ENCODE peak calls at places on chromosomes 7 and 10, in four cellular contexts. One of them, this sample, is unnamed.

GRCh38 chr10:15789793-15790525 is 70.2 kb upstream of the ITGA8 start:
- DNase-seq in AG04450: peak
- DNase-seq in heart left ventricle: no peak
- DNase-seq in endodermal cell: no peak
- DNase-seq in this sample: no peak

GRCh38 chr7:140005754-140006503 is 56.8 kb downstream of the PARP12 start:
- DNase-seq in endodermal cell: peak
- DNase-seq in AG04450: no peak
- DNase-seq in heart left ventricle: peak
- DNase-seq in this sample: peak

GRCh38 chr7:438916-439315 is 80.7 kb downstream of the PDGFA start:
- DNase-seq in AG04450: no peak
- DNase-seq in heart left ventricle: no peak
- DNase-seq in endodermal cell: no peak
- DNase-seq in this sample: no peak

GRCh38 chr7:26376208-26376917 is 84.7 kb downstream of the SNX10 start:
- DNase-seq in endodermal cell: peak
- DNase-seq in heart left ventricle: no peak
- DNase-seq in AG04450: no peak
- DNase-seq in this sample: no peak

GRCh38 chr10:117458571-117458970 is 83.3 kb upstream of the PDZD8 start:
- DNase-seq in AG04450: no peak
- DNase-seq in heart left ventricle: no peak
- DNase-seq in endodermal cell: no peak
- DNase-seq in this sample: peak

GRCh38 chr10:48251152-48251524 is 23.4 kb downstream of the FRMPD2 start:
- DNase-seq in AG04450: no peak
- DNase-seq in endodermal cell: peak
- DNase-seq in heart left ventricle: peak
- DNase-seq in this sample: peak

GRCh38 chr10:50624866-50625491 is 1.2 kb upstream of the SGMS1 start:
- DNase-seq in endodermal cell: peak
- DNase-seq in AG04450: no peak
- DNase-seq in heart left ventricle: peak
- DNase-seq in this sample: peak

GRCh38 chr7:99943641-99944507 is 14.5 kb upstream of the GJC3 start:
- DNase-seq in endodermal cell: peak
- DNase-seq in heart left ventricle: no peak
- DNase-seq in AG04450: no peak
- DNase-seq in this sample: no peak

GRCh38 chr7:137146012-137146455 is 197.5 kb downstream of the PTN start:
- DNase-seq in AG04450: peak
- DNase-seq in heart left ventricle: no peak
- DNase-seq in endodermal cell: no peak
- DNase-seq in this sample: no peak

GRCh38 chr10:72353028-72353962 is 1.4 kb downstream of the DNAJB12 start:
- DNase-seq in heart left ventricle: no peak
- DNase-seq in AG04450: no peak
- DNase-seq in endodermal cell: peak
- DNase-seq in this sample: no peak

GRCh38 chr7:106425017-106425719 is 140.4 kb upstream of the NAMPT start:
- DNase-seq in endodermal cell: no peak
- DNase-seq in heart left ventricle: peak
- DNase-seq in AG04450: peak
- DNase-seq in this sample: peak

GRCh38 chr10:18333616-18334015 is 193.4 kb downstream of the CACNB2 start:
- DNase-seq in heart left ventricle: no peak
- DNase-seq in AG04450: no peak
- DNase-seq in endodermal cell: no peak
- DNase-seq in this sample: no peak

GRCh38 chr7:100671353-100672327 is 1.9 kb upstream of the GNB2 start:
- DNase-seq in AG04450: no peak
- DNase-seq in endodermal cell: no peak
- DNase-seq in heart left ventricle: no peak
- DNase-seq in this sample: no peak

GRCh38 chr7:22992874-22993840 is 20.8 kb downstream of the HYCC1 start:
- DNase-seq in heart left ventricle: no peak
- DNase-seq in AG04450: no peak
- DNase-seq in endodermal cell: no peak
- DNase-seq in this sample: no peak

GRCh38 chr7:51315393-51316261 is 982 bp downstream of the COBL start:
- DNase-seq in endodermal cell: peak
- DNase-seq in AG04450: no peak
- DNase-seq in heart left ventricle: no peak
- DNase-seq in this sample: peak

GRCh38 chr7:74032191-74032490 is 4.2 kb downstream of the ELN start:
- DNase-seq in AG04450: no peak
- DNase-seq in heart left ventricle: peak
- DNase-seq in endodermal cell: no peak
- DNase-seq in this sample: peak

GRCh38 chr7:815284-816216 is 16.7 kb upstream of the SUN1 start:
- DNase-seq in heart left ventricle: no peak
- DNase-seq in endodermal cell: peak
- DNase-seq in AG04450: no peak
- DNase-seq in this sample: peak

DNA sequence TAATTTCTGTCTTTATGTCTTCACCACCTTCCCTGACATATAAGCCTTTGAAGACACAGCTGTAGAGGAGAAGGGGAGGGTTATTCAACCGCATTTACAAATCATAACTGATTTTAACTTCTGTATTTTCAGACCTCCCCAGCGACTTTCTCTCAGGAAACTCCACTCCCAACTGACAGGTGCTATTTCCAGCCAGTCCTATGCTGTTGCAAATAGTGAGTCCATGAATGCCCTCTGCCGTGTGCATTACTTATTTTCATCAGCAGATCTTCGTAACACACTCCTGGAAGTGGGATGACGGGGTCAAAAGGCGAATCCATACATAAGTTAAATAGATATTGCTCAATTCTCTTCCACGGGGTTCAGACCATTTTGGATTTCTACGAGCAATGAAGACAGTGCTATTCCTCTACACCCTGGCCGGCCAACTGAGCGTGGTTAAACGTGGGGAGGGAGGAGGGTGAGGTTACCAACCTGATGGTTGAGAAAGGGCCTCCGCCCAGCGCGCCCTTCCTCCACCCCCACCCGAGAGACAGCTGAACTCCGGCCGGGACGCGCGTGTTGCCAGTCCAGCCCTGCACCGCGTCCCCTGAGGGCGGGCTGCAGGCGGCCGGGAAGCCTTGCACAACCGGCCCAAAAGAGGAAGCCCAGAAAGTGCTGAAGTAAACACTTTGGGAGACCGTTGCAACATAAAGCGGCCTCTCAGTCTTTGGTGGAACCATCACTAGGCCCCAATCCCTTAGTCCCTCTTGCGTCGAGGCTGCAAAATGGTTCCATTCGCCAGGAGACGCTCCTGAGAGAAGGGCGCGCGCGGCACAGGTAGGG is at the start of gene APBB1IP:
- DNase-seq in AG04450: no peak
- DNase-seq in endodermal cell: peak
- DNase-seq in heart left ventricle: peak
- DNase-seq in this sample: peak
- H3K27ac ChIP-seq in AG04450: no peak
- H3K27ac ChIP-seq in endodermal cell: no peak
- H3K27ac ChIP-seq in heart left ventricle: peak
- H3K27ac ChIP-seq in this sample: peak

GRCh38 chr10:5155951-5156350 is 29.0 kb downstream of the AKR1C8 start:
- DNase-seq in AG04450: no peak
- DNase-seq in heart left ventricle: no peak
- DNase-seq in endodermal cell: no peak
- DNase-seq in this sample: no peak

GRCh38 chr10:5157501-5157900 is 27.4 kb downstream of the AKR1C8 start:
- DNase-seq in AG04450: no peak
- DNase-seq in heart left ventricle: no peak
- DNase-seq in endodermal cell: no peak
- DNase-seq in this sample: no peak

GRCh38 chr10:5163487-5163886 is 21.5 kb downstream of the AKR1C8 start:
- DNase-seq in AG04450: no peak
- DNase-seq in heart left ventricle: no peak
- DNase-seq in endodermal cell: no peak
- DNase-seq in this sample: no peak

GRCh38 chr10:5159126-5159525 is 25.8 kb downstream of the AKR1C8 start:
- DNase-seq in AG04450: no peak
- DNase-seq in heart left ventricle: no peak
- DNase-seq in endodermal cell: no peak
- DNase-seq in this sample: no peak
- TF ChIP-seq CTCF in AG04450: no peak
- TF ChIP-seq CTCF in heart left ventricle: no peak
- TF ChIP-seq CTCF in endodermal cell: no peak
- TF ChIP-seq CTCF in this sample: no peak

GRCh38 chr10:21173964-21174669 is 277.0 kb upstream of the NEBL start:
- DNase-seq in AG04450: no peak
- DNase-seq in endodermal cell: peak
- DNase-seq in heart left ventricle: peak
- DNase-seq in this sample: peak
- H3K27ac ChIP-seq in AG04450: no peak
- H3K27ac ChIP-seq in endodermal cell: no peak
- H3K27ac ChIP-seq in heart left ventricle: peak
- H3K27ac ChIP-seq in this sample: peak

DNA sequence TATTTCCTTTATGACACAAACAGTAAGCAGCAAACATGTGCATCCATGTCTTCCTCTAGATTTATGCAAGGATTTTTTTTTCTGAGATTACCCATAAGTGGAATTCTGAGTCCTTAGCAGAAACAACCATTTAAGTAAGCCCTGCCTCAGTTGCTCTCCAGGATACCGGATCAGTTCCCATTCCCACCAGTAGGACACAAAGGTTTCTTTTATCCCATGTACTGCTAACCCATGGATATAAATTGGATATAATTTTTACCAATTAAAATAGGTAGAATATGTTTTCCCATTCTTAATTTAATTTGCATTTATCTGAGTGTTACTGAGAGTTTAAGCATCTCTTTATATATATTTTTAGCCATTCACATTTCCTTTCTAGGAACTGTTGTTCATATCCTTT is 280.9 kb downstream of the FGFR2 start:
- DNase-seq in AG04450: no peak
- DNase-seq in heart left ventricle: no peak
- DNase-seq in endodermal cell: no peak
- DNase-seq in this sample: no peak
- TF ChIP-seq CTCF in AG04450: no peak
- TF ChIP-seq CTCF in heart left ventricle: no peak
- TF ChIP-seq CTCF in endodermal cell: peak
- TF ChIP-seq CTCF in this sample: no peak

GRCh38 chr10:76871697-76872295 is 765.8 kb downstream of the KCNMA1 start:
- DNase-seq in endodermal cell: no peak
- DNase-seq in AG04450: no peak
- DNase-seq in heart left ventricle: no peak
- DNase-seq in this sample: no peak
- H3K27ac ChIP-seq in endodermal cell: no peak
- H3K27ac ChIP-seq in AG04450: no peak
- H3K27ac ChIP-seq in heart left ventricle: no peak
- H3K27ac ChIP-seq in this sample: no peak

GRCh38 chr10:101095550-101096213 is 33.9 kb downstream of the KAZALD1 start:
- DNase-seq in heart left ventricle: peak
- DNase-seq in AG04450: peak
- DNase-seq in endodermal cell: peak
- DNase-seq in this sample: peak
- TF ChIP-seq CTCF in heart left ventricle: peak
- TF ChIP-seq CTCF in AG04450: peak
- TF ChIP-seq CTCF in endodermal cell: peak
- TF ChIP-seq CTCF in this sample: peak

GRCh38 chr10:5888352-5888751 is 1.3 kb downstream of the ANKRD16 start:
- DNase-seq in AG04450: no peak
- DNase-seq in endodermal cell: no peak
- DNase-seq in heart left ventricle: no peak
- DNase-seq in this sample: no peak

GRCh38 chr10:5888843-5889623 is 660 bp downstream of the ANKRD16 start:
- DNase-seq in heart left ventricle: peak
- DNase-seq in endodermal cell: peak
- DNase-seq in AG04450: no peak
- DNase-seq in this sample: peak

GRCh38 chr10:5890519-5890878 is 456 bp downstream of the FBH1 start:
- DNase-seq in AG04450: no peak
- DNase-seq in endodermal cell: peak
- DNase-seq in heart left ventricle: peak
- DNase-seq in this sample: peak

GRCh38 chr10:5891009-5891408 is 966 bp downstream of the FBH1 start:
- DNase-seq in endodermal cell: no peak
- DNase-seq in heart left ventricle: no peak
- DNase-seq in AG04450: no peak
- DNase-seq in this sample: no peak

DNA sequence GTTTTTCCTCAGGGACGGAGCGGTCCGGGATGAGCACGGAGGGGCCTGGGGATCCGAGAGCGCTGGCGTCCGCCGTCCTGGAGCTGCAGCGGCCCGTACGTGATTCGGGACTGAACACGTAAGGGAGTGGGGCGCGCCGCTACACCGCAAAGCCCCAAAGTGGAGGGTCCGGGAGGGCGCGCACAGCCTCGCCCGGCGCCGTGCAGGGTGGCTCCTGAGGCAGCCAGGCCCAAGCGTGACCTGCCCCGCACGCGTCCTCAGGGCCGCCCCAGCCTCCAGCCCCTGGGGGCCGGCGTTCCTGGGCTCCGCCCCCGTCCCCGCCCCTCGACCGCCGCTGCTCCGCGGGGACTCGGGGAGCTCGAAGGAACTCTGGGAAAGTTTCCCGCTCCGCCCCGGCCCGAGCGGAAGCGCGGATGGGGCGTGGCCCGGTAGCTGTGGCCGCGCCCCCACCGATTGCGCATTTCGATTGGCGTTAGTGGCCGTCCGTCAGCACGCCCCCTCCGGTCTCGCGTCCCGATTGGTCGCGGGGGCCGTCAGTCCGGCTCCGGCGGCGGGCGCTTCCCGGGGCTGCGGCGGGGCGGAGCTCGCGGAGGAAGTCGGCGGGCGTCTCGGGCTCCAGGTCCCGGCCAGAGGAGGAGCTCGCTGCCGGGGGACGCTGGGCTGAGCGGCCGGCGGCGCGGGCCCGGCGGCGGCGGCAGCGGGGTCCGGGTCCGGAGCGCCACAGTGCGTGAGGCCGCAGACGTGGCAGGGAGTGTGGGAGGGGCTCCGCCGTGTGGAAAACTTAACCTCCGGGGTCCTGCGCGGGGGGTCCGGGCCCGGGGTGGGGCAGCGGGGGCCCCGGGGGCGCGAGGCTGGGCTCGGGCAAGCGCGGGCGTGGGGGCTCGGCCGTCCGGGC is at the start of the genes ANKRD16 and FBH1:
- DNase-seq in AG04450: peak
- DNase-seq in endodermal cell: peak
- DNase-seq in heart left ventricle: peak
- DNase-seq in this sample: peak
- H3K27ac ChIP-seq in AG04450: peak
- H3K27ac ChIP-seq in endodermal cell: peak
- H3K27ac ChIP-seq in heart left ventricle: peak
- H3K27ac ChIP-seq in this sample: no peak

GRCh38 chr10:80630324-80630723 is 92.6 kb downstream of the SH2D4B start:
- DNase-seq in AG04450: no peak
- DNase-seq in heart left ventricle: no peak
- DNase-seq in endodermal cell: no peak
- DNase-seq in this sample: no peak
- TF ChIP-seq CTCF in AG04450: no peak
- TF ChIP-seq CTCF in heart left ventricle: no peak
- TF ChIP-seq CTCF in endodermal cell: no peak
- TF ChIP-seq CTCF in this sample: no peak

GRCh38 chr7:143243011-143243410 is 20.2 kb upstream of the GSTK1 start:
- DNase-seq in endodermal cell: no peak
- DNase-seq in heart left ventricle: no peak
- DNase-seq in AG04450: no peak
- DNase-seq in this sample: no peak
- H3K27ac ChIP-seq in endodermal cell: no peak
- H3K27ac ChIP-seq in heart left ventricle: no peak
- H3K27ac ChIP-seq in AG04450: no peak
- H3K27ac ChIP-seq in this sample: no peak